ENCODE peak calls at places on chromosome 15, in five cellular contexts. G is IMR-90, W is H1, I is neuronal stem cell, P is trophoblast cell. N is an unnamed sample.

GRCh38 chr15:66877558-66878285 is 175.7 kb downstream of the SMAD6 start:
- DNase-seq in G (no peak), W (peak; percentile 39), I (no peak), P (no peak), N (no peak)

GRCh38 chr15:52678468-52679231 is 538 bp downstream of the ATOSA start:
- DNase-seq in G (peak; percentile 66), W (peak; percentile 83), I (peak; percentile 52), P (peak; percentile 68), N (peak; percentile 77)

GRCh38 chr15:90143176-90143655 is 40.9 kb upstream of the IDH2 start:
- DNase-seq in G (peak; percentile 33), W (peak; percentile 91), I (peak; percentile 72), P (peak; percentile 97), N (peak; percentile 76)

GRCh38 chr15:67731112-67731761 is 94.1 kb upstream of the SKOR1 start:
- DNase-seq in G (no peak), W (no peak), I (no peak), P (no peak), N (no peak)

GRCh38 chr15:32843211-32843907 is 125.6 kb downstream of the GREM1 start:
- DNase-seq in G (no peak), W (no peak), I (no peak), P (no peak), N (no peak)

GRCh38 chr15:62977952-62978811 is 64.4 kb upstream of the TPM1 start:
- DNase-seq in G (peak; percentile 44), W (no peak), I (no peak), P (peak; percentile 76), N (peak; percentile 60)

GRCh38 chr15:74343127-74343796 is 24.2 kb downstream of the CYP11A1 start:
- DNase-seq in G (no peak), W (no peak), I (no peak), P (peak; percentile 61), N (no peak)

GRCh38 chr15:69555080-69555479 is 102.5 kb downstream of the RPLP1 start:
- DNase-seq in G (no peak), W (no peak), I (no peak), P (no peak), N (no peak)

GRCh38 chr15:39543651-39544050 is 37.2 kb upstream of the THBS1 start:
- DNase-seq in G (no peak), W (peak; percentile 51), I (no peak), P (no peak), N (no peak)

GRCh38 chr15:75177360-75178071 is 24.2 kb upstream of the C15orf39 start:
- DNase-seq in G (no peak), W (no peak), I (no peak), P (no peak), N (peak; percentile 35)

GRCh38 chr15:88266170-88266569 is 9.6 kb upstream of the NTRK3 start:
- DNase-seq in G (no peak), W (no peak), I (no peak), P (no peak), N (no peak)

GRCh38 chr15:61053401-61053800 is 175.7 kb downstream of the RORA start:
- DNase-seq in G (no peak), W (no peak), I (no peak), P (no peak), N (no peak)

GRCh38 chr15:60343221-60343970 is 54.4 kb downstream of the ANXA2 start:
- DNase-seq in G (no peak), W (no peak), I (no peak), P (no peak), N (no peak)

GRCh38 chr15:101662203-101662602 is 10.0 kb upstream of the TM2D3 start:
- DNase-seq in G (no peak), W (no peak), I (no peak), P (no peak), N (no peak)

GRCh38 chr15:70314018-70314354 is 216.3 kb upstream of the TLE3 start:
- DNase-seq in G (no peak), W (no peak), I (no peak), P (peak; percentile 95), N (no peak)

GRCh38 chr15:65476942-65477341 is 40.5 kb downstream of the DPP8 start:
- DNase-seq in G (peak; percentile 90), W (no peak), I (no peak), P (peak; percentile 56), N (peak; percentile 70)

GRCh38 chr15:70856177-70856883 is 2.4 kb upstream of the LARP6 start:
- DNase-seq in G (peak; percentile 56), W (no peak), I (no peak), P (no peak), N (no peak)

GRCh38 chr15:71282086-71282485 is 166.8 kb downstream of the THSD4 start:
- DNase-seq in G (peak; percentile 70), W (no peak), I (no peak), P (peak; percentile 15), N (no peak)

GRCh38 chr15:94524565-94524964 is 293.2 kb downstream of the MCTP2 start:
- DNase-seq in G (no peak), W (no peak), I (no peak), P (no peak), N (no peak)

GRCh38 chr15:26866298-26867198 is at the start of gene GABRA5:
- DNase-seq in G (peak; percentile 20), W (peak; percentile 83), I (peak; percentile 57), P (no peak), N (no peak)

GRCh38 chr15:74958320-74958907 is 1.8 kb upstream of the RPP25 start:
- DNase-seq in G (no peak), W (peak; percentile 63), I (no peak), P (peak; percentile 70), N (peak; percentile 69)

GRCh38 chr15:71411538-71412482 is 296.5 kb downstream of the THSD4 start:
- DNase-seq in G (peak; percentile 52), W (no peak), I (no peak), P (no peak), N (peak; percentile 10)

GRCh38 chr15:84947947-84948830 is 33.5 kb upstream of the PDE8A start:
- DNase-seq in G (peak; percentile 96), W (no peak), I (no peak), P (peak; percentile 34), N (peak; percentile 72)

GRCh38 chr15:49627407-49627877 is 6.6 kb downstream of the DTWD1 start:
- DNase-seq in G (peak; percentile 96), W (no peak), I (no peak), P (peak; percentile 76), N (peak; percentile 84)

GRCh38 chr15:80031841-80032240 is 27.6 kb upstream of the ZFAND6 start:
- DNase-seq in G (no peak), W (no peak), I (no peak), P (peak; percentile 58), N (no peak)

GRCh38 chr15:36753173-36753572 is 173.7 kb downstream of the CDIN1 start:
- DNase-seq in G (no peak), W (no peak), I (no peak), P (no peak), N (no peak)

GRCh38 chr15:74789741-74790079 is 7.8 kb downstream of the CSK start:
- DNase-seq in G (no peak), W (no peak), I (no peak), P (no peak), N (no peak)

GRCh38 chr15:69297642-69298353 is 914 bp upstream of the PAQR5 start:
- DNase-seq in G (no peak), W (no peak), I (no peak), P (no peak), N (no peak)

GRCh38 chr15:62464705-62465104 is 299.6 kb upstream of the C2CD4B start:
- DNase-seq in G (peak; percentile 67), W (no peak), I (no peak), P (peak; percentile 47), N (no peak)

GRCh38 chr15:48501208-48501607 is 144.3 kb downstream of the FBN1 start:
- DNase-seq in G (no peak), W (no peak), I (no peak), P (no peak), N (no peak)

DNA sequence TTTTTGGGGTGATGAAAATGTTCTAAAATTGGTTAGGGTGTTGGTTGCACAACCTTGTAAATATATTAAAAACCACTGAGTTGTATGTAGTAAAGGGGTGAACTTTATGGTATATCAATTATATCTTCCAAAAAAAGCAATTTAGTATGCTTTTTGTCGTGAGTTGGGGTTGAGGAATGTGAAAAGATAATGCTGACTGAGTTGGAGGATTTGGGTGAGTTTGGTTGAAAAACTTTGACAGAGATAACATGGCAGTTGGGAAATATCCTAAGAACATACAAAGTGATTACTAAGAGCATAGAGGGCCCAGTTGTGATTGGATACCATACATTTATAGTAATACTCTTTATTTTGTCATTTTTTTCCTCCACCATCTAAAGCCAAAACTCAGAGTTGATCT is 33.6 kb downstream of the HMG20A start:
- DNase-seq in G (peak; percentile 45), W (no peak), I (no peak), P (no peak), N (no peak)
- H3K18ac ChIP-seq in G (no peak overlapping the region), W (no peak overlapping the region), I (no peak overlapping the region), P (no peak overlapping the region), N (no peak overlapping the region)

GRCh38 chr15:43118276-43118675 is 12.4 kb upstream of the UBR1 start:
- DNase-seq in G (no peak), W (no peak), I (no peak), P (no peak), N (no peak)

GRCh38 chr15:43121863-43122262 is 11.5 kb upstream of the TMEM62 start:
- DNase-seq in G (no peak), W (no peak), I (no peak), P (no peak), N (no peak)

DNA sequence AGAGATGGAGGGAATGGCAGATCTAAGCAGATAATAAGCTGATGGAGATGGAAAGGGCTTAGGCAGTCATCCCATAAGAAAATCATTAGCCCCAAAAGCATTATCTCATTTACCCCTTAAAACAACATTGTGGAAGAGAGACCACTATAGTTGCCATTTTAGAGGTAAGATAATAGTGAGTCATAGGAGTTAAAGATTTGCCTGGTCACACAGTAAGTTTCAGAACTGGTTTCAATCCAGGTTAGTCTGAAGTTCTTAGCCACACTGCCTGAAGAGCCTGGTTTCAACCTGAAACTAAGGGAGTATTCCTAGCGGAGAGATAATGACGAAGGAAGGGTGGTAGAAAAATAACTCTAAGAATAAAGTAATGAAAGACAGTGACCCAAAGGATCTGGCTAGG is 13.0 kb upstream of the UBR1 start:
- DNase-seq in G (no peak), W (no peak), I (no peak), P (no peak), N (no peak)
- H2AFZ ChIP-seq in G (no peak overlapping the region), W (no peak overlapping the region), I (no peak overlapping the region), P (no peak overlapping the region), N (no peak overlapping the region)

DNA sequence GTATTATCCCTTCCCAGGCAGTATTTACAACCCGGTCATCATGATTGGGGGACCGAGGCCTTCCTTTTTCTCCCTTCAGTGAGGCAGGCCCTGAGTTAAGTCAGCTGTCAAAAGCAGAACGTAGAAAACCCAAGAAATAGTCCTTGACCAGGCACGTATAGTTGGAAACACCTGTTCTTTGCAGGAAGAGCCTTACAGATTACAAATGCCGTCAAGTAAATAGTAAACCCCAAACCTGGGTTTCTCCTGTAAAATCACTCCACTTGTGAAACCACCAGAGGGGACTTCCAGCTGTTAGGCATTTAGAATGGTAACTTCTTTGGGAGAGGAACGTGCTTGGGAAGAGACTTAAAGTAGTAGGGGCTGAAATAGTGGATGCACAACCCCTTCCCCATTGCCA is 1.0 kb upstream of the BTBD1 start:
- DNase-seq in G (no peak), W (no peak), I (no peak), P (no peak), N (no peak)
- H3K4me3 ChIP-seq in G (no peak overlapping the region), W (no peak overlapping the region), I (no peak overlapping the region), P (no peak overlapping the region), N (no peak overlapping the region)

DNA sequence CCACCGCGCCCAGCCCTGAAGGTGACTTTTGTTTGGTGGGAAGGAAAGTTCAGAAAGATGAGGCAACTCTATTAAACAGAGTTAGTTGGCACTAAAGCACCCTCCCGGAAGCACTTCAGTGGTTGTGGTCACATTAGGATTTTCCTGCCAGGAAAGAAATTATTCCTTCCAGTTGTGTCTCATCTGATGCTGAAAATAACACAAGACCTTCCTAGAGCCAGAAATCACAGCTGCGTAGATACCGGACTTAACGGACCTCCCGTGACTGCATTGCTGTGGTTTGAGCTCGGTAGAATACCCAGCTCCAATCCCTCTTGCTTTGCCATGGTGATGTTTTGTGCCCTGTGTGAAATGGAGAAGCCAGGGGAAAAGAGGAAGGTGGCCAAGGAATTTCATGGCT is 215.0 kb upstream of the IGF1R start:
- DNase-seq in G (no peak), W (no peak), I (no peak), P (no peak), N (no peak)
- H3K18ac ChIP-seq in G (no peak overlapping the region), W (no peak overlapping the region), I (no peak overlapping the region), P (no peak overlapping the region), N (no peak overlapping the region)